ENCODE peak calls at places on chromosomes 5 and 9, in seven cellular contexts. T is astrocyte, U is body of pancreas, M is stomach, Q is uterus, E is HL-60, I is A549. A is an unnamed sample.

GRCh38 chr9:131799177-131799823 is 59.4 kb upstream of the RAPGEF1 start:
- DNase-seq in T (peak), U (peak), M (peak), Q (no peak), E (peak), I (no peak), A (no peak)

GRCh38 chr5:125696762-125697161 is 726.4 kb upstream of the GRAMD2B start:
- DNase-seq in T (peak), U (peak), M (no peak), Q (no peak), E (no peak), I (no peak), A (no peak)

GRCh38 chr9:36845844-36846243 is 188.2 kb downstream of the PAX5 start:
- DNase-seq in T (no peak), U (no peak), M (no peak), Q (no peak), E (no peak), I (no peak), A (no peak)

GRCh38 chr9:136122425-136123383 is 4.0 kb upstream of the TMEM250 start:
- DNase-seq in T (no peak), U (peak), M (peak), Q (peak), E (peak), I (peak), A (peak)

GRCh38 chr5:146233441-146233840 is 30.0 kb downstream of the RBM27 start:
- DNase-seq in T (no peak), U (peak), M (peak), Q (no peak), E (no peak), I (no peak), A (no peak)

GRCh38 chr9:102047549-102047948 is 309.1 kb upstream of the GRIN3A start:
- DNase-seq in T (no peak), U (no peak), M (no peak), Q (no peak), E (no peak), I (no peak), A (no peak)

GRCh38 chr9:98045234-98046160 is 11.0 kb upstream of the NANS start:
- DNase-seq in T (no peak), U (peak), M (no peak), Q (no peak), E (peak), I (no peak), A (no peak)

GRCh38 chr5:160054831-160055230 is 45.9 kb downstream of the TTC1 start:
- DNase-seq in T (peak), U (no peak), M (no peak), Q (no peak), E (no peak), I (peak), A (no peak)

GRCh38 chr5:131264453-131265200 is 774 bp downstream of the CDC42SE2 start:
- DNase-seq in T (no peak), U (peak), M (peak), Q (peak), E (peak), I (no peak), A (peak)

GRCh38 chr9:80602291-80602690 is 1030.5 kb downstream of the TLE4 start:
- DNase-seq in T (no peak), U (no peak), M (no peak), Q (no peak), E (no peak), I (no peak), A (no peak)

GRCh38 chr5:133423031-133423617 is 189.2 kb downstream of the FSTL4 start:
- DNase-seq in T (no peak), U (no peak), M (no peak), Q (no peak), E (no peak), I (no peak), A (no peak)

GRCh38 chr9:70340572-70340971 is 73.9 kb downstream of the KLF9 start:
- DNase-seq in T (peak), U (no peak), M (no peak), Q (no peak), E (no peak), I (peak), A (no peak)

GRCh38 chr9:133935328-133936040 is 56.6 kb downstream of the VAV2 start:
- DNase-seq in T (peak), U (peak), M (peak), Q (peak), E (no peak), I (no peak), A (no peak)

GRCh38 chr9:14768561-14769234 is 46.2 kb upstream of the CER1 start:
- DNase-seq in T (peak), U (peak), M (no peak), Q (peak), E (no peak), I (peak), A (no peak)

GRCh38 chr9:34714007-34714406 is 4.1 kb upstream of the CCL21 start:
- DNase-seq in T (no peak), U (no peak), M (peak), Q (no peak), E (no peak), I (no peak), A (no peak)

GRCh38 chr5:54148062-54148461 is 162.3 kb downstream of the ARL15 start:
- DNase-seq in T (no peak), U (no peak), M (no peak), Q (no peak), E (no peak), I (no peak), A (no peak)

GRCh38 chr5:173793677-173794570 is 94.2 kb upstream of the CPEB4 start:
- DNase-seq in T (no peak), U (no peak), M (peak), Q (no peak), E (no peak), I (no peak), A (peak)

GRCh38 chr9:128033609-128034008 is 33.5 kb downstream of the NAIF1 start:
- DNase-seq in T (no peak), U (no peak), M (no peak), Q (no peak), E (no peak), I (no peak), A (no peak)

GRCh38 chr5:27682600-27682999 is 644.2 kb upstream of the CDH9 start:
- DNase-seq in T (no peak), U (no peak), M (no peak), Q (no peak), E (no peak), I (no peak), A (no peak)

GRCh38 chr5:38347040-38347763 is 88.8 kb downstream of the EGFLAM start:
- DNase-seq in T (no peak), U (no peak), M (no peak), Q (no peak), E (no peak), I (peak), A (no peak)

GRCh38 chr5:7857918-7858632 is 7.1 kb upstream of the CFAP90 start:
- DNase-seq in T (no peak), U (no peak), M (no peak), Q (no peak), E (no peak), I (no peak), A (no peak)

GRCh38 chr5:102911973-102912372 is 156.9 kb downstream of the PAM start:
- DNase-seq in T (peak), U (no peak), M (no peak), Q (no peak), E (no peak), I (no peak), A (no peak)

GRCh38 chr5:113614191-113614590 is 100.7 kb downstream of the YTHDC2 start:
- DNase-seq in T (no peak), U (no peak), M (no peak), Q (no peak), E (no peak), I (no peak), A (no peak)

GRCh38 chr9:31519011-31519410 is 865.4 kb upstream of the ACO1 start:
- DNase-seq in T (no peak), U (no peak), M (no peak), Q (no peak), E (no peak), I (no peak), A (no peak)

GRCh38 chr5:73282923-73283322 is 109.9 kb downstream of the TMEM174 start:
- DNase-seq in T (no peak), U (peak), M (peak), Q (no peak), E (no peak), I (no peak), A (no peak)

GRCh38 chr5:135242021-135242480 is 157.0 kb downstream of the MACROH2A1 start:
- DNase-seq in T (peak), U (no peak), M (peak), Q (peak), E (no peak), I (no peak), A (peak)

GRCh38 chr9:38362912-38363588 is 29.5 kb upstream of the ALDH1B1 start:
- DNase-seq in T (peak), U (peak), M (peak), Q (peak), E (peak), I (peak), A (no peak)

GRCh38 chr5:145543968-145544367 is 291.2 kb downstream of the PRELID2 start:
- DNase-seq in T (no peak), U (no peak), M (no peak), Q (no peak), E (no peak), I (no peak), A (no peak)

GRCh38 chr5:155834271-155834975 is 492.5 kb upstream of the SGCD start:
- DNase-seq in T (no peak), U (no peak), M (no peak), Q (no peak), E (no peak), I (no peak), A (no peak)

GRCh38 chr5:95734916-95735315 is 3.8 kb downstream of the RHOBTB3 start:
- DNase-seq in T (peak), U (no peak), M (no peak), Q (no peak), E (no peak), I (no peak), A (no peak)

GRCh38 chr5:95734156-95734555 is 3.0 kb downstream of the RHOBTB3 start:
- DNase-seq in T (no peak), U (no peak), M (no peak), Q (no peak), E (no peak), I (no peak), A (no peak)

GRCh38 chr5:95733100-95733499 is 2.0 kb downstream of the RHOBTB3 start:
- DNase-seq in T (no peak), U (no peak), M (no peak), Q (no peak), E (no peak), I (no peak), A (no peak)

GRCh38 chr5:95738069-95738468 is 6.9 kb downstream of the RHOBTB3 start:
- DNase-seq in T (no peak), U (no peak), M (no peak), Q (no peak), E (no peak), I (no peak), A (no peak)

DNA sequence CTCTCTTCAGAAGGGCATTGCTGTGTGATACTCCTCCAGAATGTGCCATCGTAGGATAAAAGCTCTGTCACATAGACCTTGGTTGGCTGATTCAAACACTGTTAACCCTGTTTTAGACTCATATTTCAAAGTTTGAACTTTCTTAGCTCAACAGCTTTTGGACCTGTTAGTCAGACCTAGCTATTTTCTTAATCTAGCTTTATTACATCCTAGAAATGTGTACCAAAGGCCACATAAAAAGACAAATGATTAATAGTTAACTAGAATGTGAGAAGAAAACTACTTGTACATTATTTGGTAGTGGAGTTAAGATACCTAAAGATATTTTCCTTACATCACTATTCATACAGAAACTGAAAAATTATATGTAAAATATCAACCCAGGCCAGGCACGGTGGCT is 4.3 kb downstream of the RHOBTB3 start:
- DNase-seq in T (peak), U (no peak), M (no peak), Q (no peak), E (no peak), I (no peak), A (no peak)
- H3K27ac ChIP-seq in T (no peak), U (no peak), M (peak), Q (no peak), E (no peak), I (no peak), A (no peak)

GRCh38 chr5:157109744-157110143 is 900 bp upstream of the HAVCR2 start:
- DNase-seq in T (no peak), U (peak), M (no peak), Q (no peak), E (peak), I (no peak), A (no peak)
- H3K4me3 ChIP-seq in T (no peak), U (no peak), M (no peak), Q (no peak), E (no peak), I (no peak), A (peak)

DNA sequence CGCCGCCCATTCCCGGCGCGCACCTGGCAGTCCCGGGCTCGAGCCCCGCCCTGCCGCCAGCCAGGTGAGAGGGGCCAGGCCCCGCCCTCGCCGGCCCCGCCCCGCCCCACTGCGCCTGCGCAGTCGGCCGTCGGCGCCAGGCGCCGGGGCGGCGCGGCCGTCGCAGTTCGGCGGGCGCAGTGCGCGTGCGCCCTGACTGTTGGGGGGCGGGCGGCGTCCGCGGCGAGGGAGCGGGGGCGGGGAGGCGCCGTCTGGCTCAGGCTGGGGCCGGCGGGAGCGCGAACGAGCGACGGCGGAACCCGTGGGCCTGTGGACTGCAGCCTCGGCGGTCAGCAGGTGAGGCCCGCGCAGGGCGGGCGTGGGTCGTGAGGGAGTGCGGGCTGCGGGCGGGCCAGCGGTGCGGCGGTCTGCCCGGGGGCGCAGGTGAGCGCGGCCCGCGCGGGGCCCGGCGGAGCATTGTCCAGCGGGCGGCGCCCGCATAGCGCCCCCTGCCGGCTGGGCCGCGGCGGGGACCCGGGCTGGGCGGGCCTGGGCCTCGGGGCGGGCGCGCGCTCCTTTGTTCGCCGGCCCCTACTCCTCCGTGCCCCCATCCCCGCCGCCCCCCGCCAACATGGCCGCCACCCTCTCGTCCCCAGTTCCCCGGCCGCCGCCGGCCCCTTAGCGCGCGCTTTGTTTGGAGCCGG is at the start of gene SPIN1:
- DNase-seq in T (peak), U (peak), M (peak), Q (peak), E (peak), I (peak), A (peak)
- TF ChIP-seq CTCF in T (peak), U (peak), M (peak), Q (peak), E (no peak), I (peak), A (peak)

GRCh38 chr9:109968702-109969450 is 188.9 kb downstream of the PALM2AKAP2 start:
- DNase-seq in T (no peak), U (no peak), M (no peak), Q (peak), E (no peak), I (no peak), A (no peak)

GRCh38 chr9:109968332-109968657 is 188.3 kb downstream of the PALM2AKAP2 start:
- DNase-seq in T (no peak), U (no peak), M (no peak), Q (no peak), E (no peak), I (no peak), A (no peak)

GRCh38 chr9:109969559-109970237 is 189.7 kb downstream of the PALM2AKAP2 start:
- DNase-seq in T (no peak), U (no peak), M (no peak), Q (peak), E (no peak), I (no peak), A (no peak)

GRCh38 chr9:109966643-109967368 is 186.8 kb downstream of the PALM2AKAP2 start:
- DNase-seq in T (no peak), U (no peak), M (no peak), Q (no peak), E (no peak), I (no peak), A (no peak)

GRCh38 chr9:109967651-109968331 is 187.8 kb downstream of the PALM2AKAP2 start:
- DNase-seq in T (no peak), U (no peak), M (no peak), Q (no peak), E (no peak), I (no peak), A (no peak)
- H3K27ac ChIP-seq in T (no peak), U (no peak), M (no peak), Q (no peak), E (no peak), I (no peak), A (peak)

GRCh38 chr5:153968761-153969562 is 69.7 kb downstream of the FAM114A2 start:
- DNase-seq in T (no peak), U (peak), M (no peak), Q (no peak), E (no peak), I (no peak), A (no peak)

GRCh38 chr5:153960269-153961215 is 78.2 kb downstream of the FAM114A2 start:
- DNase-seq in T (no peak), U (no peak), M (no peak), Q (no peak), E (no peak), I (no peak), A (no peak)

GRCh38 chr5:153965102-153965645 is 73.5 kb downstream of the FAM114A2 start:
- DNase-seq in T (no peak), U (peak), M (peak), Q (peak), E (peak), I (peak), A (no peak)

GRCh38 chr5:153969563-153969895 is 69.2 kb downstream of the FAM114A2 start:
- DNase-seq in T (no peak), U (no peak), M (no peak), Q (no peak), E (peak), I (no peak), A (no peak)

DNA sequence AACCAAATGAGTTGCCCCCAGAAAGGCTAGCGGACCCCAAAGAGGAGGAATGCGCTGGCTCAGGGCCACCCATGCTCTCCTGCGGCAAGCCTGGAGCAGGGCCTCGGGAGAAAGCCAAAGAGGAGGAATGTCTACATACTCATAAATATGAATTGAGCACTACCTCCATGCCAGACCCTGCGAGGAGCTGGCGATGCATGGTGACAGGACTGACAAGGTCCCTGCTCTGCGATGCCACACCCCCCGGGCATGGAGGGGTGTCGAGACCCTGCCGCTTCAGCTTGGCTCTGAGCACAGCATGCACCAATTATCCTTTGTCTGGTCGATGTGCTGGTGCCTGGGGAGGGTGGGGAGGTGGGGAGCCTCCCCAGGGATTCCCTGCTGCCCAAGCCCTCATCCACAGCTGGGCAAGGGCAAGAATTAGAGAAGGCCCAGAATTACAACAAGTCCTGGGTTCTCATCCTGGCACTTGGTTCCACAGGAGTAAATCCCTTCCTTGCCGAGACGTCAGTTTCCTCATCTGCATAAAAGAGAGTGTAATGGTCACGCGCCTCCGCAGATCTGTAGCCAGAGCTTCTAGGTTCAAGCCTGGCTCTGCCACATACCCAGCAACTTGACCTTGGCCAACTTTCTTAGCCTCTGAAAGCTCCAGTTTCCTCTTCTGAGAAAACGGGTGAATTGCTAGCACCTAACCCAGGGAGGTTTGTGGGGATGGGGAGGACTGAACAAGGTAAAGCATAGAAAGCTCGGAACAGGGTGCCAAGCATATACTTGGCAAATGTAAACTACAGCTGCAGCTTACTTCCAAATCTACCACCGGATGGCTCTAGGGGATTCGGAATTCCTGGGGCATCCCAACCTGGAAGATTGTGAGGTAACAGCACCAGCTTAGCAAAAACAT is 74.3 kb downstream of the FAM114A2 start:
- DNase-seq in T (no peak), U (no peak), M (no peak), Q (no peak), E (no peak), I (no peak), A (no peak)
- H3K4me3 ChIP-seq in T (peak), U (no peak), M (no peak), Q (no peak), E (no peak), I (no peak), A (no peak)

DNA sequence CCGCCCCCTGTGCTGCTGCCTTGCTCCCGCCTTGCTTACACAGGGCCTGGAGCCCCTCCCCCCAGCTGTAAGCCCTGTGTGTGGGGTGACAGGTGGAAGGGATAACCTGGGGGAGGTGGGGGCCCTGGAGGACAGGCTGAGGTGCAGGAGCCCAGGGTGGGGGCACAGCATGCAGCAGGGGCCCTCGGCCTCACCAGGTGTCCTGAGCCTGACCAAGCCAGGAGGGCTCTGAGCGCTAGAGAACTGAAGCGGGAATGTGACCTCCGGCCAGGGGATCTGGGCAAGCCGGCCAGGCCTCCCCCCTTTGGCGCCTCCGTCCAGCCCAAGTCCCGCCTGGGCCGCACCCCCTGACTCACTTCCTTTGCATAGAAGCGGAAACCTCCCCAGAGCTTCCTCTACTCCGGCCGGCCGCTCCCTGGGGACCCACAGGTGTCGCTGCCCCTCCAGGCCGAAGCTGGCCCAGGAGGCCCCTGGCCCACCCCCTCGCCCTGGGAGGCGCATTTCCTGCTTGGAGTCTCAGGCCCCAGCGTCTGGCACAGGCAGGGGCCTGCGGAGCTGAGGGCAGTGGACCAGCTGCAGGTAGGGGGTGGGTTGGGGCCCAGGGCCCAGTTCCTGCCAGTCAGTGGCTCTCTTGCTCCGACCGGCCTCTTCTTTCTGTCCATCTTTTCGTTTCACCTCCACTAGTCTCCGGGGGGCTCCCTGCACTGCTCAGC is at the start of gene TOR4A:
- DNase-seq in T (peak), U (peak), M (peak), Q (peak), E (peak), I (peak), A (peak)
- TF ChIP-seq CTCF in T (no peak), U (peak), M (peak), Q (no peak), E (no peak), I (peak), A (peak)

GRCh38 chr9:75992480-75993206 is 102.2 kb downstream of the PCSK5 start:
- DNase-seq in T (no peak), U (no peak), M (no peak), Q (no peak), E (no peak), I (no peak), A (no peak)
- H3K27ac ChIP-seq in T (no peak), U (no peak), M (no peak), Q (no peak), E (no peak), I (peak), A (no peak)

GRCh38 chr5:17218353-17219005 is 1.0 kb downstream of the BASP1 start:
- DNase-seq in T (peak), U (peak), M (no peak), Q (peak), E (peak), I (no peak), A (peak)
- H3K4me3 ChIP-seq in T (peak), U (peak), M (peak), Q (peak), E (peak), I (peak), A (peak)

A was measured in upper lobe of right lung.